ENCODE peak calls at places on chromosome 1, in ten cellular contexts. T is progenitor cell of endocrine pancreas, Z is cardiac muscle cell, W is hepatocyte, M is endothelial cell, I is Caco-2, G is nephron progenitor cell, K is GM13977, Q is activated B cell treated with CpG ODN at 0.5 μM for 24 hours, B is testis. Y is an unnamed sample.

GRCh38 chr1:54297596-54298283 is 97.8 kb downstream of the MRPL37 start:
- DNase-seq in T (no peak), Z (no peak), W (no peak), M (no peak), I (no peak), G (no peak), K (no peak), Q (no peak), B (peak; percentile 45), Y (no peak)

GRCh38 chr1:155177192-155177917 is 3.7 kb downstream of the TRIM46 start:
- DNase-seq in T (no peak), Z (no peak), W (no peak), M (peak; percentile 1), I (no peak), G (no peak), K (peak; percentile 45), Q (no peak), B (no peak), Y (peak; percentile 20)

GRCh38 chr1:200314085-200314750 is 95.6 kb downstream of the ZNF281 start:
- DNase-seq in T (no peak), Z (peak; percentile 66), W (no peak), M (no peak), I (peak; percentile 50), G (no peak), K (no peak), Q (no peak), B (no peak), Y (no peak)

GRCh38 chr1:168504064-168504837 is 39.5 kb downstream of the XCL2 start:
- DNase-seq in T (no peak), Z (peak; percentile 93), W (peak; percentile 44), M (no peak), I (no peak), G (no peak), K (no peak), Q (no peak), B (peak; percentile 38), Y (peak; percentile 68)

GRCh38 chr1:210741564-210741963 is 392.4 kb downstream of the KCNH1 start:
- DNase-seq in T (no peak), Z (no peak), W (no peak), M (no peak), I (no peak), G (no peak), K (no peak), Q (no peak), B (no peak), Y (no peak)

GRCh38 chr1:223820515-223820858 is 25.3 kb downstream of the TP53BP2 start:
- DNase-seq in T (no peak), Z (no peak), W (no peak), M (no peak), I (no peak), G (no peak), K (no peak), Q (no peak), B (no peak), Y (no peak)

GRCh38 chr1:152042030-152042429 is 5.2 kb upstream of the S100A11 start:
- DNase-seq in T (no peak), Z (no peak), W (no peak), M (no peak), I (no peak), G (no peak), K (no peak), Q (no peak), B (no peak), Y (no peak)

GRCh38 chr1:12231276-12231595 is 1.4 kb downstream of the VPS13D start:
- DNase-seq in T (no peak), Z (peak; percentile 25), W (no peak), M (no peak), I (no peak), G (no peak), K (no peak), Q (no peak), B (no peak), Y (no peak)

GRCh38 chr1:29290414-29290980 is 54.2 kb downstream of the PTPRU start:
- DNase-seq in T (no peak), Z (peak; percentile 27), W (peak; percentile 58), M (no peak), I (no peak), G (no peak), K (no peak), Q (no peak), B (no peak), Y (no peak)

GRCh38 chr1:87330201-87330953 is 1.7 kb downstream of the LMO4 start:
- DNase-seq in T (no peak), Z (peak; percentile 37), W (peak; percentile 44), M (no peak), I (no peak), G (peak; percentile 27), K (peak; percentile 55), Q (no peak), B (peak; percentile 49), Y (peak; percentile 54)

GRCh38 chr1:26290416-26291261 is 10.8 kb downstream of the SH3BGRL3 start:
- DNase-seq in T (no peak), Z (no peak), W (no peak), M (no peak), I (no peak), G (peak; percentile 12), K (no peak), Q (no peak), B (no peak), Y (no peak)

GRCh38 chr1:23019094-23019850 is at the start of gene KDM1A:
- DNase-seq in T (peak; percentile 93), Z (peak; percentile 99), W (peak; percentile 98), M (peak; percentile 95), I (peak; percentile 97), G (peak; percentile 97), K (peak; percentile 95), Q (peak; percentile 96), B (peak; percentile 99), Y (peak; percentile 98)

GRCh38 chr1:172476218-172476811 is 32.4 kb upstream of the PIGC start:
- DNase-seq in T (no peak), Z (no peak), W (peak; percentile 71), M (no peak), I (peak; percentile 83), G (no peak), K (no peak), Q (no peak), B (no peak), Y (no peak)

GRCh38 chr1:225825606-225826005 is 15.7 kb downstream of the EPHX1 start:
- DNase-seq in T (no peak), Z (peak; percentile 31), W (no peak), M (no peak), I (no peak), G (peak; percentile 36), K (no peak), Q (no peak), B (peak; percentile 62), Y (peak; percentile 59)

GRCh38 chr1:207897188-207897587 is 13.7 kb downstream of the CD34 start:
- DNase-seq in T (no peak), Z (peak; percentile 44), W (no peak), M (no peak), I (no peak), G (no peak), K (no peak), Q (no peak), B (no peak), Y (peak; percentile 48)

GRCh38 chr1:219875860-219876259 is 52.5 kb downstream of the SLC30A10 start:
- DNase-seq in T (no peak), Z (no peak), W (no peak), M (no peak), I (no peak), G (no peak), K (no peak), Q (no peak), B (no peak), Y (no peak)

GRCh38 chr1:30877205-30877912 is 31.2 kb downstream of the SDC3 start:
- DNase-seq in T (no peak), Z (peak; percentile 96), W (peak; percentile 34), M (peak; percentile 32), I (no peak), G (no peak), K (no peak), Q (no peak), B (peak; percentile 66), Y (peak; percentile 92)

GRCh38 chr1:111813440-111814304 is 58.0 kb downstream of the DDX20 start:
- DNase-seq in T (no peak), Z (peak; percentile 13), W (no peak), M (no peak), I (no peak), G (no peak), K (no peak), Q (no peak), B (no peak), Y (no peak)
- TF ChIP-seq CTCF in T (no peak), Z (peak; percentile 20), W (no peak), M (no peak), I (peak; percentile 19), G (no peak), K (no peak), Q (no peak), B (no peak), Y (no peak)

DNA sequence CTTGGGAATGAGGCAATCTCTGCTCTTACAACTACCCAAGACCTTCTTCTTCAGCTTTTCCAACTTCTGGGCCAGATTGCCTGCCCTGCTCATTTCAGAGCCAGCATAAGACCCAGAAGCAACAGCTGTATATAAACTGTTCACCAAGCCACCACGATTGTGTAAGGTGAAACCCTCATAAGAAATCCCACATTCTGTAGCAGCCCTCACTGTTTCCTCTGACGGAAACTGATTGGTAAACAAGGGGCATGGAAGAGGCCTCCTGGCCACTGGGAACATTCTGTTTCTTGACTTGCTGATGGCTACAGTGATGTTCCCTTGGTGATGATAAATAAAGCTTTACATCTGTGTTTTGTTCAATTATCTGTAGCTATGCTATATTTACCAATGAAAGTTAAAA is 39.7 kb upstream of the EXO1 start:
- DNase-seq in T (no peak), Z (no peak), W (peak; percentile 6), M (no peak), I (no peak), G (no peak), K (no peak), Q (no peak), B (no peak), Y (no peak)
- TF ChIP-seq CTCF in T (no peak), Z (no peak), W (no peak), M (no peak), I (no peak), G (no peak), K (no peak), Q (no peak), B (no peak), Y (no peak)

DNA sequence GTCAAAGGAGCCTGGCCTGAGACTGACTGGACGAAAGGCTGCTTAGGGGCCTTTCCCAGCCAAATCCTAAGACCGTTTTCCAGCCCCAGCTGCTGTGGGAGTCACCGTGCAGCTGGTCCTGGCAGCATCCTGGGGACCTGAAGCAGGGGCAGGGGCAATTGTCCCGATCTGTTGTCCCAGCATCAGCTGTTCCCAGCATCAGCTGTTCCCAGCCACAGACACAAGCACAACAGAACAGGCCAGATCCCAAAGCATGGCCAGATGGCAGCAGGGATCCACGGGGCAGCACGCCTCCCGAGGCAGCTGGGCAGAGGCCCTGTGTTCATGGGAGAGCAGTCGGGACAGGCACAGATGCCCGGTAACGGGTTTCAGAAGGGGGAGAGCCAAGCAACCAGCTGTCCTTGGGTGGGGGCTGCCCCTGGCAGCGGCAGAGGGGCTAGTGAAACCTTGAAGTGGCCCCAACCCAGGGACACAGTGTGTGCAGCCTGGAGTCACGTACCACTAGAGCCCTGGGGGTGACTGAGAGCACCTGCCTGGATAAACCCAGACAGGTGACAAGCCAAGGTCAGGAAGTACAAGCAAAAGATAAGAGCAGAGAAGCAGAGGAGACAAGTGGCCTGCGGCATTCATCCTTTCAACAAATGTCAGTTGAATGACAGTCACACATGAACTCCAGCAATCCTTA is 13.3 kb downstream of the CELA2B start:
- DNase-seq in T (no peak), Z (no peak), W (no peak), M (no peak), I (no peak), G (no peak), K (no peak), Q (no peak), B (no peak), Y (no peak)
- TF ChIP-seq CTCF in T (no peak), Z (no peak), W (no peak), M (no peak), I (no peak), G (no peak), K (no peak), Q (no peak), B (no peak), Y (no peak)

GRCh38 chr1:238252033-238252802 is 361.5 kb upstream of the ZP4 start:
- DNase-seq in T (peak; percentile 23), Z (peak; percentile 28), W (peak; percentile 73), M (peak; percentile 62), I (peak; percentile 45), G (peak; percentile 56), K (peak; percentile 45), Q (no peak), B (peak; percentile 78), Y (peak; percentile 43)
- TF ChIP-seq CTCF in T (peak; percentile 70), Z (peak; percentile 36), W (peak; percentile 65), M (peak; percentile 65), I (peak; percentile 49), G (peak; percentile 40), K (peak; percentile 62), Q (no peak), B (no peak), Y (peak; percentile 39)

Y was measured in adrenal gland.